ENCODE peak calls at places on chromosomes 2 and 18, in five cellular contexts. U is K562, D is stomach, P is HepG2, S is esophagus muscularis mucosa. E is an unnamed sample. For H3K9me3, the result is how much of the 10 kb centered on the place peaks cover.

GRCh38 chr2:51859260-51859659 is 827.3 kb upstream of the NRXN1 start:
- DNase-seq in U (no peak), D (no peak), P (no peak), S (no peak), E (no peak)

GRCh38 chr18:77495079-77495478 is 245.4 kb downstream of the GALR1 start:
- DNase-seq in U (no peak), D (no peak), P (no peak), S (peak), E (no peak)

GRCh38 chr2:150480241-150480640 is 7.2 kb downstream of the RND3 start:
- DNase-seq in U (no peak), D (peak), P (no peak), S (no peak), E (no peak)

GRCh38 chr2:222819722-222820333 is 41.0 kb upstream of the ACSL3 start:
- DNase-seq in U (no peak), D (no peak), P (no peak), S (no peak), E (no peak)

GRCh38 chr2:108579631-108580030 is 45.4 kb downstream of the LIMS1 start:
- DNase-seq in U (no peak), D (no peak), P (no peak), S (no peak), E (no peak)

GRCh38 chr2:241379481-241380480 is 23.7 kb downstream of the FARP2 start:
- DNase-seq in U (no peak), D (no peak), P (no peak), S (no peak), E (no peak)

GRCh38 chr2:235573331-235574221 is 79.7 kb downstream of the AGAP1 start:
- DNase-seq in U (no peak), D (peak), P (no peak), S (no peak), E (no peak)

GRCh38 chr2:33068261-33068660 is 121.5 kb downstream of the LTBP1 start:
- DNase-seq in U (no peak), D (no peak), P (no peak), S (no peak), E (no peak)

GRCh38 chr2:26745609-26746327 is 18.3 kb upstream of the SLC35F6 start:
- DNase-seq in U (peak), D (peak), P (peak), S (no peak), E (peak)

GRCh38 chr2:26462511-26463251 is 15.2 kb downstream of the OTOF start:
- DNase-seq in U (peak), D (peak), P (peak), S (no peak), E (peak)

GRCh38 chr2:11896386-11896785 is 150.0 kb downstream of the LPIN1 start:
- DNase-seq in U (no peak), D (no peak), P (no peak), S (no peak), E (no peak)

GRCh38 chr2:213806125-213806726 is 522.0 kb downstream of the SPAG16 start:
- DNase-seq in U (no peak), D (no peak), P (peak), S (no peak), E (no peak)

GRCh38 chr2:39737661-39738060 is 41.4 kb downstream of the THUMPD2 start:
- DNase-seq in U (no peak), D (no peak), P (no peak), S (no peak), E (no peak)

GRCh38 chr2:236673823-236674185 is 104.2 kb downstream of the ACKR3 start:
- DNase-seq in U (no peak), D (no peak), P (no peak), S (no peak), E (no peak)

GRCh38 chr2:239220976-239221375 is 179.8 kb downstream of the HDAC4 start:
- DNase-seq in U (no peak), D (peak), P (no peak), S (no peak), E (no peak)

GRCh38 chr2:55487686-55488085 is 31.8 kb upstream of the CFAP36 start:
- DNase-seq in U (no peak), D (no peak), P (no peak), S (no peak), E (no peak)

GRCh38 chr2:70084973-70085710 is 2.1 kb upstream of the PCBP1 start:
- DNase-seq in U (peak), D (peak), P (no peak), S (no peak), E (peak)

GRCh38 chr2:145047554-145047953 is 527.6 kb upstream of the ZEB2 start:
- DNase-seq in U (no peak), D (no peak), P (no peak), S (no peak), E (no peak)

GRCh38 chr2:119113489-119113770 is 45.1 kb downstream of the C1QL2 start:
- DNase-seq in U (no peak), D (no peak), P (no peak), S (peak), E (no peak)

GRCh38 chr18:31578126-31578525 is 13.6 kb upstream of the TTR start:
- DNase-seq in U (no peak), D (no peak), P (no peak), S (no peak), E (no peak)

GRCh38 chr2:216350214-216350789 is 22.0 kb downstream of the MARCHF4 start:
- DNase-seq in U (peak), D (no peak), P (no peak), S (peak), E (no peak)

GRCh38 chr2:23069935-23070334 is 315.0 kb upstream of the KLHL29 start:
- DNase-seq in U (no peak), D (no peak), P (no peak), S (peak), E (no peak)

GRCh38 chr18:9737814-9738160 is 29.7 kb downstream of the RAB31 start:
- DNase-seq in U (no peak), D (no peak), P (no peak), S (peak), E (no peak)

GRCh38 chr18:35464731-35465728 is 32.7 kb downstream of the INO80C start:
- DNase-seq in U (no peak), D (no peak), P (no peak), S (no peak), E (no peak)

GRCh38 chr18:36338420-36338933 is 41.0 kb downstream of the FHOD3 start:
- DNase-seq in U (no peak), D (no peak), P (no peak), S (peak), E (no peak)

GRCh38 chr2:26609133-26609532 is 32.0 kb downstream of the CIB4 start:
- DNase-seq in U (no peak), D (no peak), P (no peak), S (no peak), E (no peak)

GRCh38 chr2:204896146-204896545 is 350.9 kb downstream of the PARD3B start:
- DNase-seq in U (no peak), D (no peak), P (no peak), S (no peak), E (no peak)

GRCh38 chr2:201923436-201923975 is 110.1 kb upstream of the FZD7 start:
- DNase-seq in U (no peak), D (no peak), P (no peak), S (no peak), E (no peak)

GRCh38 chr2:233081232-233081730 is 21.1 kb downstream of the INPP5D start:
- DNase-seq in U (no peak), D (no peak), P (no peak), S (no peak), E (no peak)

GRCh38 chr2:178066324-178066723 is 6.3 kb downstream of the PDE11A start:
- DNase-seq in U (no peak), D (no peak), P (no peak), S (no peak), E (no peak)

GRCh38 chr18:60018801-60019462 is 119.1 kb downstream of the PMAIP1 start:
- DNase-seq in U (no peak), D (no peak), P (no peak), S (no peak), E (no peak)

GRCh38 chr18:3248670-3249359 is 1.2 kb downstream of the MYL12A start:
- DNase-seq in U (no peak), D (no peak), P (peak), S (no peak), E (peak)

GRCh38 chr18:3252843-3253242 is 5.2 kb downstream of the MYL12A start:
- DNase-seq in U (no peak), D (no peak), P (no peak), S (no peak), E (no peak)

GRCh38 chr18:3250237-3251107 is 2.9 kb downstream of the MYL12A start:
- DNase-seq in U (peak), D (no peak), P (no peak), S (no peak), E (no peak)

GRCh38 chr18:3251963-3252277 is 4.3 kb downstream of the MYL12A start:
- DNase-seq in U (no peak), D (no peak), P (no peak), S (no peak), E (no peak)

DNA sequence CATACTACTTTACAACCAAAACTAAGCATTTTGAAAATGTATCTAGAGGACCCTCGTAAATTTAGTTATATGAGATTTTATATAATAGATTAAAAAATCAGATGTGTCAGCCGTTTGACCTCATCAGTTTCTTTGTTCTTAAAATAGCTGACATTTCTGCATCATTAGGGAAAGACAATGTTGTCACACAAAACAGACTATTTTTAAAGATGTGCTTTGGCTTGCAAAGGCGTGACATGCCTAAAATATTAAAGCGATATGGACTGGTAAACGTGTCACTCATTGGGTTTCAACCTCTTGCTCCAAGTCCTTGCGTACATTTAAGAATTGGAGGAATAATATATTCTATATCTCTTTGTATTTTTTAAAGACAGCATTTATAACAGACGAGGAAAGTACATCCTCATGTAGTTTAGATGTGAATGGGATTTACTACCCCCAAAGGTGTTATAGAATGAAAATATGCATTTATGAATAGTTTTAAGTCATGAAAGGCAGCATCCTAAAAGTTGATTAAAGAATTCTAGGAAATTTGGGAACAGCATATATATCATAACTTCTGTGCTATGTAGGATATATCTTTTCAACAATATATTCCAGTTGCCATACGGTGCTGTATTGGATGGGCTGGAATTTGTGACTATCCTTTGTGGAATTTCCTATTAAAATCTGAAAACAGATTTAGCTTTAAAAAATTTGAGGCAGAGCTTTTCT is 3.8 kb downstream of the MYL12A start:
- DNase-seq in U (no peak), D (no peak), P (no peak), S (no peak), E (no peak)
- TF ChIP-seq POLR2A in U (peak), D (no peak), P (no peak), S (no peak), E (no peak)

DNA sequence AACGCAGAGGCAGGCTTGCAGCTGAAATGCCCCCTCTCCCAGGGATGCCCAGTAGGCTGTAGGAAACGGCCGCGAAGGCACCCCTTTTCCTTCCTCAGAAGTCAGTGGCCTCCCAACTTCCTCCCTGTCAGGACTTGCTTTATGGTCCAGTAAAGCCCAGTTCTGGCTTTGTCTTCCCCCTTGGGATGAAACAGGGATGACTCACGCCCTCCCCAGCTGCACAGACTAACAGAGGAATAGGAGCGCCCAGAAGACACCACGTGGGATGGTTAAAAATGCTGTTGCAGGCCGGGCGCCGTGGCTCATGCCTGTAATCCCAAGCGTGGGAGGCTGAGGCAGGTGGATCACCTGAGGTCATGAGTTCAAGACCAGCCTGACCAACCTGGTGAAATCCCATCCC is 6.9 kb downstream of the CREG2 start:
- DNase-seq in U (no peak), D (no peak), P (no peak), S (no peak), E (no peak)
- TF ChIP-seq POLR2AphosphoS5 in U (no peak), D (no peak), P (no peak), S (no peak), E (no peak)

DNA sequence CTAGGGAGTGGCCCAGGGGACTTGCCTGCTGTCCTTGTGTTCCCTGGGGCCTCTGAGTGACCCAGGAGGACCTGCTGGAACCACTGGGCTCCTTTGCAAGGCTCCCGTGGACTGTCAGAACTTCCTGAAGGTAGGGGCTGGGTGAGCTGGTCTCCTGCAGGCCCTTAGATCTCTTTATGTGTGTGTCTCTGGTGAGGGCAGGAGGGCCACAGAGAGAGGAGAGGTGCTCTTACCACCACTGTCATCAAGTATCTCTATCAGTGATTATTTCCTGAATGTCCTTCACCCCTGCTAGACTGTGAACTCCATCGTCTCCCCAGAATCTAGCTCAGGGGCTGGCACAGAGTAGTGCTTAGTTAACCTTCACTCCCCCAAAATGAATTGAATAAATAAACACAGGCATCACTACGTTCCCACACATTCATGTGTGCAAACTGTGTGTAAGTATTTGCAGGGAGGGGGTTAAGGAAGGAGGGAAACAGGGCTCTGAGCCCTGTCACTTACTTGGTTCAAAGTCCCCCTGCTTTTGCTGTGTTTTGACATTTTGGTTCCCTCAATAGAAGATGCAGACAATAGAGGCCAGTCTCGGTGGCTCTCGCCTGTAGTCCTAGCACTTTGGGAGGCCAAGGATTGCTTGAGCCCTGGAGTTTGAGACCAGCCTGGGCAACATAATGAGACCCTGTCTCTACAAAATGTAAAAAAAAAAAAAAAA is 100.8 kb upstream of the HAAO start:
- DNase-seq in U (no peak), D (no peak), P (peak), S (no peak), E (no peak)
- H3K9me3 ChIP-seq in U (under half), D (under half), P (under half), S (under half), E (under half)

GRCh38 chr2:45898819-45899218 is 247.3 kb downstream of the PRKCE start:
- DNase-seq in U (no peak), D (no peak), P (no peak), S (no peak), E (no peak)
- TF ChIP-seq POLR2A in U (no peak), D (no peak), P (no peak), S (no peak), E (no peak)

GRCh38 chr2:160225722-160226121 is 25.6 kb upstream of the ITGB6 start:
- DNase-seq in U (no peak), D (peak), P (no peak), S (no peak), E (peak)

GRCh38 chr2:160223560-160223959 is 23.5 kb upstream of the ITGB6 start:
- DNase-seq in U (no peak), D (no peak), P (no peak), S (no peak), E (no peak)

GRCh38 chr2:160222546-160223281 is 22.6 kb upstream of the ITGB6 start:
- DNase-seq in U (no peak), D (no peak), P (peak), S (no peak), E (no peak)

GRCh38 chr2:160224507-160224906 is 24.4 kb upstream of the ITGB6 start:
- DNase-seq in U (no peak), D (no peak), P (no peak), S (no peak), E (no peak)

GRCh38 chr2:160224060-160224459 is 24.0 kb upstream of the ITGB6 start:
- DNase-seq in U (peak), D (no peak), P (peak), S (no peak), E (no peak)
- TF ChIP-seq POLR2AphosphoS5 in U (no peak), D (no peak), P (no peak), S (no peak), E (no peak)

GRCh38 chr2:15839461-15840124 is 100.8 kb upstream of the MYCN start:
- DNase-seq in U (no peak), D (no peak), P (no peak), S (no peak), E (no peak)

GRCh38 chr2:15836134-15836941 is 104.0 kb upstream of the MYCN start:
- DNase-seq in U (no peak), D (no peak), P (no peak), S (no peak), E (no peak)

GRCh38 chr2:15836942-15837610 is 103.3 kb upstream of the MYCN start:
- DNase-seq in U (no peak), D (no peak), P (no peak), S (no peak), E (no peak)

GRCh38 chr2:15840173-15840572 is 100.2 kb upstream of the MYCN start:
- DNase-seq in U (no peak), D (no peak), P (no peak), S (no peak), E (no peak)

DNA sequence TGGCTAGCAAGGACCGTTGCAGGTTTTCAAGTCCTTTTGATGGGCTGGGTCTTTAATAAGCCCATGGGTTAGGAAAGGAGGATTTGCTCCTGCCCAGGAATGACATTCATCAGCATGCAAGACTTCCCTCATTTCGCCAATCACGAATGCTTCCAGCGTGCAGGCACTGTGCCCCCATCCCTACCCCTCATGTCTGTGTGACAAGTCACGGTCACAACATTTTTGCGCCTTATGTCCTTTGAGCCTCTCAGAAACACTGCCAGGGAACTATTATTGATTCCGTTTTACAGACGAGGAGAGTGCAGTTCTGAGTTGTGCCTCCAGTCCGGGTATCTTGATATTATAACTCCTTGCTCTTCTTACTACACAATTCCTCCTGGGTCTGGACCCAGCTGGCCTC is 101.9 kb upstream of the MYCN start:
- DNase-seq in U (no peak), D (no peak), P (no peak), S (no peak), E (no peak)
- H3K9me3 ChIP-seq in U (under half), D (under half), P (under half), S (under half), E (under half)

GRCh38 chr18:33579147-33579867 is 1.3 kb downstream of the ASXL3 start:
- DNase-seq in U (no peak), D (no peak), P (no peak), S (no peak), E (peak)

GRCh38 chr18:33578371-33579146 is 540 bp downstream of the ASXL3 start:
- DNase-seq in U (no peak), D (peak), P (peak), S (no peak), E (peak)

GRCh38 chr18:33579868-33580205 is 1.8 kb downstream of the ASXL3 start:
- DNase-seq in U (no peak), D (no peak), P (no peak), S (no peak), E (no peak)

GRCh38 chr18:33576999-33577687 is 876 bp upstream of the ASXL3 start:
- DNase-seq in U (no peak), D (no peak), P (no peak), S (no peak), E (no peak)

GRCh38 chr18:33577688-33578370 is at the start of gene ASXL3:
- DNase-seq in U (no peak), D (peak), P (no peak), S (no peak), E (peak)
- TF ChIP-seq POLR2A in U (no peak), D (no peak), P (no peak), S (no peak), E (no peak)

DNA sequence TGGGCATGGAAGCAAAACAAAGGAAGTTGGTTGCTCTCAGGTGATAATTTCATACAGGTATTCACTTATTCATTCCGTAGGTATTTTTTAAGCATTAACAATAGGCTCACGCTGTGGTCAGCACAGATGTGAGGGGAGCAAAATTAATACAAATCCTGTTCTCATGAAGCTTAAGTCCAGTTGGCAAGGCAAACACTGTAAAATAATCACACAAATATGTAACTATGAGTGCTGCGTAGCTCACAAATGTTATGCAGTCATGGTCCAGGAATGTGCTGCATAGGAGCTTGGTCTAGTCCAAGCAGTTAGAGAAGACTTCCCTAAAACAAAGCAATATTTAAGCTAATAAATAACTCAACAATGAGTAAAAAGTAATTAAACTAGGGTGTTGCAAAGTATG is 23.9 kb downstream of the SP5 start:
- DNase-seq in U (no peak), D (no peak), P (peak), S (no peak), E (no peak)
- TF ChIP-seq POLR2AphosphoS5 in U (no peak), D (no peak), P (no peak), S (no peak), E (no peak)

DNA sequence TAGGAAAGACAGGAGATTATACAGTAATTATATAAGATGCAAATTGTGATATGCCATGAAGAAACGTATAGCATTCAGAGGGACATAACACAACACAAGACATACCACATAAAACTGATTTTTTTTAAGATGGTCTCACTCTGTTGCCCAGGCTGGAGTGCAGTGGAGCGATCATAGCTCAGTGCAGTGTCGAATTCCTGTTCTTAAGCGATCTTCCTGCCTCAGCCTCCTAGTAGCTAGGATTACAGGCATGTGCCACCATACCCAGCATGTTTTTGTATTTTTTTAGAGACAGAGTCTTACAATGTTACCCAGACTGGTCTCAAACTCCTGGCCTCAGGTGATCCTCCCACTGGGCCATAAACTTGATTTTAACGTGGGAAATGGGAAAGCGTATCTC is 2.6 kb downstream of the TSGA10 start:
- DNase-seq in U (no peak), D (no peak), P (no peak), S (no peak), E (no peak)
- H3K9me3 ChIP-seq in U (under half), D (under half), P (under half), S (under half), E (under half)